ENCODE peak calls at places on chromosomes 6 and 20, in five cellular contexts. H, C, V, K and E are unnamed samples.

GRCh38 chr6:42984924-42985475 is 630 bp downstream of the PPP2R5D start:
- DNase-seq in H (peak), V (no peak), C (peak), K (no peak), E (no peak)

GRCh38 chr6:169863149-169863525 is 111.7 kb downstream of the ERMARD start:
- DNase-seq in K (no peak), C (no peak), V (no peak), H (no peak), E (no peak)

GRCh38 chr6:86963352-86963751 is 26.0 kb downstream of the HTR1E start:
- DNase-seq in V (peak), C (no peak), K (no peak), H (no peak), E (no peak)

GRCh38 chr20:22227301-22227700 is 357.1 kb downstream of the FOXA2 start:
- DNase-seq in V (peak), C (no peak), K (no peak), H (no peak), E (no peak)

GRCh38 chr20:63567382-63568169 is 6.5 kb downstream of the HELZ2 start:
- DNase-seq in C (no peak), V (no peak), H (no peak), K (no peak), E (no peak)

GRCh38 chr6:82179415-82179814 is 68.1 kb downstream of the IBTK start:
- DNase-seq in C (no peak), V (no peak), K (no peak), H (no peak), E (no peak)

GRCh38 chr20:46073443-46073842 is 16.3 kb downstream of the NCOA5 start:
- DNase-seq in C (no peak), V (peak), K (no peak), H (no peak), E (no peak)

GRCh38 chr6:143592335-143592734 is 80.8 kb upstream of the FUCA2 start:
- DNase-seq in K (no peak), V (peak), C (no peak), H (no peak), E (no peak)

GRCh38 chr20:51767018-51767866 is 948 bp downstream of the ATP9A start:
- DNase-seq in H (peak), V (peak), K (peak), C (peak), E (peak)

GRCh38 chr6:39820553-39820952 is 28.4 kb downstream of the DAAM2 start:
- DNase-seq in K (no peak), C (no peak), V (no peak), H (no peak), E (no peak)

GRCh38 chr20:57717797-57718196 is 8.0 kb upstream of the PMEPA1 start:
- DNase-seq in V (peak), C (peak), H (no peak), K (no peak), E (no peak)

GRCh38 chr20:37413023-37413334 is 67.0 kb downstream of the SRC start:
- DNase-seq in C (no peak), K (no peak), V (no peak), H (no peak), E (no peak)

GRCh38 chr6:79257381-79258205 is 23.1 kb upstream of the HMGN3 start:
- DNase-seq in K (no peak), V (peak), C (no peak), H (peak), E (no peak)

GRCh38 chr6:169807219-169807618 is 55.8 kb downstream of the ERMARD start:
- DNase-seq in V (no peak), K (no peak), H (no peak), C (no peak), E (no peak)

GRCh38 chr6:45610832-45611231 is 233.1 kb upstream of the SUPT3H start:
- DNase-seq in H (no peak), K (no peak), C (no peak), V (no peak), E (no peak)

GRCh38 chr6:14969126-14969525 is 276.7 kb upstream of the JARID2 start:
- DNase-seq in C (no peak), K (no peak), H (no peak), V (no peak), E (no peak)

GRCh38 chr6:116779569-116780164 is 14.1 kb upstream of the FAM162B start:
- DNase-seq in K (no peak), C (peak), V (peak), H (peak), E (no peak)

GRCh38 chr6:76275746-76276145 is 203.3 kb upstream of the IMPG1 start:
- DNase-seq in C (no peak), V (no peak), K (no peak), H (no peak), E (no peak)

GRCh38 chr20:34543457-34544056 is 15.0 kb upstream of the MAP1LC3A start:
- DNase-seq in H (no peak), C (no peak), K (no peak), V (no peak), E (no peak)

GRCh38 chr6:156599977-156600647 is 177.1 kb upstream of the ARID1B start:
- DNase-seq in V (no peak), H (no peak), C (no peak), K (peak), E (no peak)

GRCh38 chr6:81656231-81656630 is 96.2 kb downstream of the TENT5A start:
- DNase-seq in C (no peak), H (no peak), K (no peak), V (no peak), E (no peak)

GRCh38 chr20:61980647-61981583 is 84.8 kb downstream of the TAF4 start:
- DNase-seq in K (no peak), C (peak), H (peak), V (no peak), E (no peak)

GRCh38 chr20:38139156-38139912 is 25.7 kb downstream of the TGM2 start:
- DNase-seq in V (no peak), H (no peak), C (no peak), K (peak), E (no peak)

GRCh38 chr20:46129955-46130481 is 11.9 kb downstream of the CD40 start:
- DNase-seq in V (no peak), H (no peak), C (no peak), K (no peak), E (no peak)

GRCh38 chr6:155958550-155958949 is 502.9 kb upstream of the NOX3 start:
- DNase-seq in K (no peak), H (no peak), V (no peak), C (peak), E (no peak)

GRCh38 chr6:3259491-3259958 is 778 bp downstream of the PSMG4 start:
- DNase-seq in V (peak), C (peak), K (no peak), H (peak), E (no peak)
- TF ChIP-seq CTCF in V (no peak), C (no peak), K (no peak), H (no peak), E (no peak)

GRCh38 chr20:20513720-20514119 is 145.8 kb downstream of the INSM1 start:
- DNase-seq in C (no peak), V (no peak), H (no peak), K (no peak), E (no peak)
- TF ChIP-seq CTCF in C (no peak), V (no peak), H (no peak), K (no peak), E (no peak)

GRCh38 chr6:52207066-52207465 is 20.9 kb downstream of the IL17A start:
- DNase-seq in K (no peak), C (no peak), H (no peak), V (no peak), E (no peak)
- TF ChIP-seq CTCF in K (no peak), C (no peak), H (no peak), V (no peak), E (no peak)

DNA sequence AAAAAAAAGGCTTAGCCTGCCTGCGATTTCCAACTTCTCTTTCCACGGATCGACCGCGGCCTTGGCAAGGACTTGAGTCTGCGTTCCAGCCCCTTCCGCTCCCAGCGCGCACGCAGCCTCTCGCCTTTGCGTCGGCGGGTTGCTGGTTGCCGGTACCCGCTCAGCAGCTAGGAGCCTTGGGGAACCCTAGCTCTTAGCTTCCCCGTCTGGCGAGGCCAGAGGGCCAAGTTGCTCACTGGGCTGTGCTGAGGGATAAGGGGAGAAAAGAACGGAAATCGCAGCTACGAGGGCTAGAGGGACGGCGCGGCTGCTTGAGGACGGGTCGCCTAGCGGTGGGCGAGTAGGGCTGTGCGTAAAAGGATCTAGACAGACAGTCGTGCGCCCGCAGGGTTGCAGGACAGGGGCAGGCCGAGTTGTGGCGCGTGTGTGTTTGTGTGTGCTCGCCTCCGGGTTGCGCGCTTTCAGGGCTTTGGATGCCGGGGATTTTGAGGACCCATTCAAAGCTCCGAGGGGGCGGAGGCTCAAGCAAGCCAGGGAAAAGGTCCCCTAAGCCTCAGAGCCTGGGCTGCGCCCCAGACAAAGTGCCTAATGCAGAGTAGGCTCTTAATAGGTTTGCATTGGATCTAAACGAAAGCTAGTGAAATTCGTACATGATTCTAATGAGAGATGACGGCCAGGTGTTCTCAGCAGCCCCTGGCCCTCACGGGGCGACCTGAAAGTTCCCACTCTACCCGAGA is 40.5 kb upstream of the OSTM1 start:
- DNase-seq in V (peak), C (peak), K (peak), H (peak), E (peak)
- TF ChIP-seq CTCF in V (peak), C (peak), K (no peak), H (no peak), E (peak)

GRCh38 chr6:56668158-56668557 is 25.5 kb upstream of the DST start:
- DNase-seq in V (peak), H (no peak), C (no peak), K (no peak), E (no peak)

GRCh38 chr6:56669041-56669440 is 26.4 kb upstream of the DST start:
- DNase-seq in C (no peak), K (no peak), V (no peak), H (no peak), E (no peak)

GRCh38 chr6:56671651-56672461 is 29.2 kb upstream of the DST start:
- DNase-seq in K (peak), C (no peak), V (no peak), H (no peak), E (no peak)

GRCh38 chr6:56669585-56669984 is 26.9 kb upstream of the DST start:
- DNase-seq in C (no peak), H (no peak), V (no peak), K (no peak), E (no peak)

DNA sequence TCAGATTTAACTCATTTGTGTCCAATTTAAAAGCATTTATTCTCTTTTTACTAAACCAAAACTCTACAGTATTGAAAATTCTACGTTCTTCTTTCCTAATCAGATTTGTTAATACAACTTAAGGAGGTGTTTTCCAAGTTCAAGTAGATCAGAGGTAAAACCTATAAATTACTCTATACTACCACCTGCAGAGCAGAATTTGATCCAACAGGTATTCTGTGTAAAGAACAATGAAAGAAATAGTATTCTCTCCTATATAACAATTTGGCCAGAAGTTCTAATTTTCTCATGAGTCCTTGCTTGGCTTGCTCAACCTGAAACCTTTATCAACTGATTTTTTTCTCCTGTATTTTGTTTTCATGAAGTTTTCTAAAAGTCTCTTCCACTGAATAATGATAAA is 28.5 kb upstream of the DST start:
- DNase-seq in V (peak), K (no peak), H (no peak), C (no peak), E (no peak)
- TF ChIP-seq CTCF in V (peak), K (no peak), H (no peak), C (no peak), E (no peak)